ENCODE peak calls at places on chromosomes 3 and 15, in eight cellular contexts. F is BE2C, Y is upper lobe of right lung, W is AG04450, P is fibroblast of pulmonary artery, R is foreskin fibroblast, N is psoas muscle, K is PC-9. D is an unnamed sample.

GRCh38 chr3:52181543-52181942 is 16.4 kb upstream of the ALAS1 start:
- DNase-seq in P (peak), K (no peak), N (no peak), W (no peak), F (no peak), R (peak), Y (peak), D (peak)

GRCh38 chr15:95446854-95447253 is 883.6 kb upstream of the NR2F2 start:
- DNase-seq in K (no peak), P (no peak), R (no peak), F (no peak), Y (no peak), N (no peak), W (no peak), D (no peak)

GRCh38 chr3:48001991-48002390 is 14.2 kb downstream of the MAP4 start:
- DNase-seq in R (no peak), P (no peak), W (no peak), Y (no peak), N (no peak), K (no peak), F (no peak), D (no peak)

GRCh38 chr3:62718011-62718410 is 157.2 kb downstream of the CADPS start:
- DNase-seq in P (no peak), R (no peak), Y (no peak), W (no peak), K (no peak), F (no peak), N (no peak), D (peak)

GRCh38 chr3:187567741-187568140 is 102.5 kb downstream of the SST start:
- DNase-seq in F (no peak), R (peak), P (peak), W (peak), N (no peak), Y (no peak), K (no peak), D (peak)

GRCh38 chr3:52318186-52318793 is 2.2 kb downstream of the DNAH1 start:
- DNase-seq in P (no peak), F (no peak), R (no peak), W (no peak), Y (peak), N (no peak), K (peak), D (no peak)

GRCh38 chr3:100144255-100144866 is 30.1 kb upstream of the FILIP1L start:
- DNase-seq in Y (no peak), R (no peak), N (no peak), K (no peak), W (no peak), F (no peak), P (no peak), D (no peak)

GRCh38 chr3:141052570-141053069 is 1.5 kb downstream of the SPSB4 start:
- DNase-seq in P (no peak), W (no peak), F (peak), N (peak), K (no peak), Y (no peak), R (no peak), D (no peak)

GRCh38 chr15:60620707-60621106 is 141.8 kb upstream of the ICE2 start:
- DNase-seq in Y (peak), F (no peak), N (peak), W (no peak), K (no peak), R (no peak), P (peak), D (no peak)

GRCh38 chr3:108223928-108224327 is 1.7 kb upstream of the IFT57 start:
- DNase-seq in K (no peak), N (no peak), P (peak), R (peak), W (no peak), Y (no peak), F (no peak), D (peak)

GRCh38 chr3:128521715-128522114 is 28.7 kb upstream of the GATA2 start:
- DNase-seq in R (no peak), P (no peak), Y (no peak), K (no peak), W (no peak), N (no peak), F (no peak), D (no peak)

GRCh38 chr3:8986741-8987672 is 23.7 kb upstream of the RAD18 start:
- DNase-seq in P (no peak), Y (no peak), K (no peak), F (no peak), R (no peak), W (no peak), N (no peak), D (no peak)

GRCh38 chr3:11717301-11717700 is 73.6 kb upstream of the VGLL4 start:
- DNase-seq in W (no peak), Y (no peak), K (no peak), P (peak), N (no peak), F (no peak), R (peak), D (no peak)

GRCh38 chr15:74352393-74352910 is 15.0 kb downstream of the CYP11A1 start:
- DNase-seq in F (no peak), K (no peak), R (no peak), W (no peak), P (no peak), N (no peak), Y (no peak), D (no peak)

GRCh38 chr3:189724366-189724765 is 93.2 kb downstream of the TP63 start:
- DNase-seq in W (no peak), F (no peak), N (no peak), P (peak), R (peak), K (no peak), Y (no peak), D (peak)

GRCh38 chr3:177358085-177358967 is 161.0 kb upstream of the TBL1XR1 start:
- DNase-seq in K (peak), Y (peak), N (peak), F (peak), R (peak), P (peak), W (no peak), D (peak)

GRCh38 chr3:186046838-186047237 is 62.1 kb downstream of the ETV5 start:
- DNase-seq in K (no peak), P (no peak), N (no peak), W (no peak), Y (no peak), F (no peak), R (no peak), D (no peak)

GRCh38 chr3:100516843-100517242 is 24.4 kb downstream of the TMEM45A start:
- DNase-seq in P (peak), Y (no peak), W (no peak), N (no peak), F (no peak), R (peak), K (no peak), D (peak)

GRCh38 chr15:85689729-85690128 is 105.0 kb downstream of the KLHL25 start:
- DNase-seq in W (peak), Y (no peak), K (no peak), F (no peak), R (peak), P (peak), N (no peak), D (peak)

GRCh38 chr3:55434789-55435188 is 52.3 kb downstream of the WNT5A start:
- DNase-seq in N (no peak), R (peak), Y (no peak), K (no peak), F (no peak), P (peak), W (no peak), D (peak)

GRCh38 chr3:65948833-65949573 is 89.7 kb downstream of the MAGI1 start:
- DNase-seq in N (no peak), K (no peak), W (no peak), R (no peak), Y (no peak), F (no peak), P (no peak), D (no peak)

GRCh38 chr3:158660711-158661110 is 11.7 kb downstream of the LXN start:
- DNase-seq in K (no peak), R (no peak), P (no peak), Y (no peak), F (no peak), W (no peak), N (no peak), D (no peak)

GRCh38 chr15:48913141-48913540 is 35.2 kb downstream of the EID1 start:
- DNase-seq in P (no peak), R (no peak), Y (no peak), W (no peak), K (peak), N (no peak), F (no peak), D (no peak)

GRCh38 chr15:36612063-36612788 is 32.8 kb downstream of the CDIN1 start:
- DNase-seq in W (peak), P (peak), K (peak), R (peak), N (no peak), Y (no peak), F (no peak), D (peak)

GRCh38 chr3:114623420-114624046 is 329.7 kb downstream of the TIGIT start:
- DNase-seq in P (no peak), W (no peak), N (no peak), Y (no peak), F (peak), R (peak), K (peak), D (no peak)
- H3K4me3 ChIP-seq in P (peak), W (peak), N (peak), Y (peak), F (peak), R (peak), K (peak), D (peak)

GRCh38 chr3:16399473-16399872 is 114.0 kb downstream of the RFTN1 start:
- DNase-seq in W (peak), P (peak), K (no peak), N (peak), Y (no peak), R (peak), F (peak), D (peak)
- TF ChIP-seq CTCF in W (peak), P (peak), K (no peak), N (no peak), Y (peak), R (peak), F (peak), D (peak)

DNA sequence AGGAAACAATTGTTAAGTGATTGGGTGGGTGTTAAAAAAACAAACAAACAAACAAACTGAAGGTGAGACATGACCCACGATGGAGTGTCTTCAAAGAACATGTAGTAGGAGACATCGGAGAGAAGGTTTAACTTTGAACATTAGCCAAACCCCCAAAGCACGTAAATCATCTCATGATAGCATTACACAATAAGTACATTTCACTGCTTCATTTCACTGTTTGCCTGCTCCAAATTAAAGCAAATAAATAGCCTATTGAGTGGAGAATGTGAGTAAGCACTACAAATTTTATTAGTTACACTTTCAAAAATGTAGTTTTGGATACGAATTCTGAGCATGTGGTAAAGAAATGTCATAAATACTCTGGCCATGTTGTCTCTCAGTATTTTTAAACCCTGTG is 287.0 kb downstream of the SI start:
- DNase-seq in Y (no peak), F (no peak), N (no peak), K (no peak), P (no peak), W (no peak), R (no peak), D (peak)
- H3K4me3 ChIP-seq in Y (no peak), F (no peak), N (no peak), K (no peak), P (no peak), W (no peak), R (no peak), D (no peak)

GRCh38 chr15:94412979-94413741 is 181.8 kb downstream of the MCTP2 start:
- DNase-seq in Y (no peak), N (no peak), W (no peak), P (peak), F (no peak), R (peak), K (no peak), D (peak)
- TF ChIP-seq CTCF in Y (peak), N (peak), W (peak), P (peak), F (peak), R (peak), K (peak), D (peak)

GRCh38 chr3:49172616-49173041 is 1.2 kb downstream of the KLHDC8B start:
- DNase-seq in P (no peak), Y (no peak), W (no peak), K (no peak), R (no peak), N (no peak), F (no peak), D (no peak)
- H3K4me3 ChIP-seq in P (peak), Y (peak), W (peak), K (no peak), R (peak), N (peak), F (peak), D (no peak)

GRCh38 chr15:28885289-28885629 is 515 bp upstream of the APBA2 start:
- DNase-seq in F (no peak), W (no peak), Y (no peak), R (peak), N (no peak), P (no peak), K (no peak), D (no peak)

GRCh38 chr15:28887344-28888174 is 1.8 kb downstream of the APBA2 start:
- DNase-seq in Y (no peak), N (no peak), W (no peak), P (no peak), K (no peak), F (no peak), R (peak), D (no peak)

GRCh38 chr15:28886431-28887343 is 913 bp downstream of the APBA2 start:
- DNase-seq in P (no peak), R (peak), N (no peak), F (no peak), K (no peak), W (no peak), Y (no peak), D (no peak)

GRCh38 chr15:28884151-28884940 is 1.4 kb upstream of the APBA2 start:
- DNase-seq in P (no peak), W (no peak), F (no peak), R (no peak), K (no peak), N (no peak), Y (no peak), D (no peak)

GRCh38 chr15:28885630-28886430 is at the start of gene APBA2:
- DNase-seq in K (no peak), W (no peak), R (peak), F (peak), Y (no peak), N (no peak), P (peak), D (peak)
- TF ChIP-seq CTCF in K (no peak), W (no peak), R (no peak), F (no peak), Y (no peak), N (no peak), P (no peak), D (no peak)

GRCh38 chr3:171257251-171258179 is 202.7 kb downstream of the TNIK start:
- DNase-seq in Y (no peak), K (no peak), N (no peak), W (no peak), P (no peak), R (peak), F (no peak), D (peak)
- H3K4me3 ChIP-seq in Y (no peak), K (no peak), N (no peak), W (no peak), P (no peak), R (no peak), F (no peak), D (no peak)

GRCh38 chr3:14811733-14812132 is 7.0 kb upstream of the FGD5 start:
- DNase-seq in W (no peak), Y (no peak), R (no peak), F (no peak), K (no peak), N (no peak), P (peak), D (no peak)

GRCh38 chr3:14810795-14811661 is 7.7 kb upstream of the FGD5 start:
- DNase-seq in F (no peak), K (no peak), Y (no peak), P (no peak), W (no peak), R (no peak), N (no peak), D (no peak)

GRCh38 chr3:14812196-14812785 is 6.5 kb upstream of the FGD5 start:
- DNase-seq in R (no peak), N (no peak), P (no peak), Y (no peak), W (no peak), F (no peak), K (no peak), D (no peak)

GRCh38 chr3:14816359-14816758 is 2.4 kb upstream of the FGD5 start:
- DNase-seq in W (no peak), Y (no peak), K (no peak), N (no peak), P (no peak), R (no peak), F (no peak), D (no peak)

DNA sequence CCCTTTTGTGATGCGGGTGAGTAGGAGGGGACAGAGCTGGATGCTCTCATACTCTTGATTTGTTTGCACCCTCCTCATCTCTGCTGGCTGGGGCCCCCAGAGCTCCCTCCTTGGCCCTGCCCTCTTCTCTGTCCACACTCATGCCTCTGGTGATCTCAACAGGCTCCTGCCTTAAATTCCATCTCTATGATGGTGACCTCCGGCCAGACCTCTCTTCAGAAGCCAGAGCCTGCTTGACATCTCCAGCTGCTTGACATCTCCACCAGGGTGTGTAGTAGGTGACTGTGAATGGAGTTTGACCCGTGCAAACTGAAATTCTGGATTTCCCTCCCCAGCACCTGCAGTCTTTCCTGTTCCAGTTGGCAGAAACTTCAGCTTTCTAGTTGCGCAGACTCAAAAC is 4.3 kb upstream of the FGD5 start:
- DNase-seq in P (no peak), W (no peak), N (no peak), F (no peak), R (no peak), K (no peak), Y (no peak), D (no peak)
- TF ChIP-seq CTCF in P (no peak), W (no peak), N (no peak), F (no peak), R (no peak), K (no peak), Y (no peak), D (no peak)

GRCh38 chr3:124634210-124635168 is 95.8 kb upstream of the UMPS start:
- DNase-seq in Y (no peak), F (no peak), W (no peak), R (no peak), P (no peak), N (no peak), K (no peak), D (no peak)

GRCh38 chr3:124636863-124637296 is 93.4 kb upstream of the UMPS start:
- DNase-seq in K (no peak), N (no peak), R (no peak), P (no peak), F (no peak), W (no peak), Y (no peak), D (no peak)

GRCh38 chr3:124635169-124635539 is 95.1 kb upstream of the UMPS start:
- DNase-seq in K (no peak), W (no peak), F (no peak), Y (no peak), N (no peak), R (no peak), P (no peak), D (no peak)

GRCh38 chr3:124633527-124633926 is 96.7 kb upstream of the UMPS start:
- DNase-seq in F (no peak), P (no peak), W (no peak), R (no peak), Y (no peak), K (no peak), N (no peak), D (no peak)

DNA sequence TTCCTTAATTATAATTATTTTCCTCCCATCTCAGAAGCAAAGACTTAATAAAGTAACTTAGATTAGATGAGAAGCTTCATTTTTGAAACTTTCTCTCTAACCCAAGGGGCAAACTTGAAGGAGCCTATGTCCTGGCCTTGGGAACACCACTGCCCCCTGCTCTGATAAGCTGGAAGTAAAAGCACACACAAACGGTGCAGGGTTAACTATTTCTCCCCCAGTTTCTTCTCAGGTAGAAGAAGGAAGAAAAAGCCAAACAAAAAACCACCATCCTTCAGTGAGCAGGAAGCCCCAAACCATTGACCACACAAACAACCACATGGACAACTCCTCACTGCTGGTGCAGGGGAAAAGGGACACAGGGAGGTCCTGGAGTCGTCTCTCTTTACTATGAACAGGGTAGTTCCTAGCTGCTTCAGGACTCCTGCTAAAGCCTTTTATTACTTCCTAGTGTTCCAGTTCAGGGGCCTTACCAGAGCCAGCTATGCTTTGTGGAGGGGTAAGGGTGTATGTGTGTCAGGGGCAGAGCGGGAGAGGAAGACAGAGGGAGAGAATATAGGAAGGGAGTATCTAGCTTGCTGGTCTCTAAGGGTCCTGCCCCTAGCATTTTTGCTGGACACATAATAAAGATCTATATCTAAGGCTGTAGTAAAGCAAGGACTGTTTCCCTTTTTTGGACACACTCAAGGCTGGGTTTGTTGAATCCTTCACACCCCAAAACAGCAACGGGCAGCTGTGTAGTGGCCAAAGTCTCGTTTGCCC is 94.0 kb upstream of the UMPS start:
- DNase-seq in N (no peak), R (no peak), F (no peak), P (no peak), Y (no peak), K (no peak), W (no peak), D (no peak)
- H3K4me3 ChIP-seq in N (no peak), R (no peak), F (no peak), P (no peak), Y (no peak), K (no peak), W (no peak), D (no peak)